ENCODE peak calls at places on chromosomes 16 and 17, in four cellular contexts. W is right atrium auricular region, G is body of pancreas, M is colonic mucosa. I is an unnamed sample. For H3K4me1, the result is how much of the 10 kb centered on the place peaks cover.

GRCh38 chr16:69840975-69841374 is 78.8 kb downstream of the WWP2 start:
- DNase-seq in W (no peak), G (peak), M (peak), I (no peak)

GRCh38 chr16:89101303-89102034 is 7.8 kb downstream of the ACSF3 start:
- DNase-seq in W (no peak), G (no peak), M (no peak), I (no peak)

GRCh38 chr17:34892864-34893263 is 68.4 kb downstream of the CCT6B start:
- DNase-seq in W (no peak), G (no peak), M (no peak), I (no peak)

GRCh38 chr17:74237321-74237720 is 23.9 kb downstream of the TTYH2 start:
- DNase-seq in W (no peak), G (no peak), M (no peak), I (no peak)

GRCh38 chr17:33202011-33202410 is 91.1 kb downstream of the ASIC2 start:
- DNase-seq in W (peak), G (peak), M (no peak), I (no peak)

GRCh38 chr17:74272731-74273201 is 1.3 kb upstream of the DNAI2 start:
- DNase-seq in W (peak), G (no peak), M (no peak), I (no peak)

GRCh38 chr16:10987361-10988163 is 43.2 kb downstream of the CLEC16A start:
- DNase-seq in W (no peak), G (no peak), M (no peak), I (no peak)

GRCh38 chr17:35534694-35535093 is 2.8 kb downstream of the SLFN12L start:
- DNase-seq in W (no peak), G (no peak), M (no peak), I (no peak)

GRCh38 chr17:39754958-39755549 is 17.3 kb downstream of the GRB7 start:
- DNase-seq in W (no peak), G (no peak), M (peak), I (no peak)

GRCh38 chr16:13113786-13114185 is 212.4 kb downstream of the SHISA9 start:
- DNase-seq in W (no peak), G (no peak), M (no peak), I (no peak)

GRCh38 chr16:17382949-17383348 is 87.8 kb downstream of the XYLT1 start:
- DNase-seq in W (no peak), G (no peak), M (no peak), I (no peak)

GRCh38 chr17:60102632-60103047 is 23.9 kb upstream of the HEATR6 start:
- DNase-seq in W (no peak), G (no peak), M (peak), I (peak)

GRCh38 chr17:17564323-17564722 is 27.2 kb downstream of the PEMT start:
- DNase-seq in W (no peak), G (no peak), M (no peak), I (no peak)

GRCh38 chr17:17567114-17567513 is 24.4 kb downstream of the PEMT start:
- DNase-seq in W (no peak), G (peak), M (no peak), I (no peak)

GRCh38 chr17:17567631-17568030 is 23.9 kb downstream of the PEMT start:
- DNase-seq in W (peak), G (peak), M (no peak), I (no peak)

GRCh38 chr17:17564896-17565295 is 26.6 kb downstream of the PEMT start:
- DNase-seq in W (no peak), G (no peak), M (no peak), I (no peak)

DNA sequence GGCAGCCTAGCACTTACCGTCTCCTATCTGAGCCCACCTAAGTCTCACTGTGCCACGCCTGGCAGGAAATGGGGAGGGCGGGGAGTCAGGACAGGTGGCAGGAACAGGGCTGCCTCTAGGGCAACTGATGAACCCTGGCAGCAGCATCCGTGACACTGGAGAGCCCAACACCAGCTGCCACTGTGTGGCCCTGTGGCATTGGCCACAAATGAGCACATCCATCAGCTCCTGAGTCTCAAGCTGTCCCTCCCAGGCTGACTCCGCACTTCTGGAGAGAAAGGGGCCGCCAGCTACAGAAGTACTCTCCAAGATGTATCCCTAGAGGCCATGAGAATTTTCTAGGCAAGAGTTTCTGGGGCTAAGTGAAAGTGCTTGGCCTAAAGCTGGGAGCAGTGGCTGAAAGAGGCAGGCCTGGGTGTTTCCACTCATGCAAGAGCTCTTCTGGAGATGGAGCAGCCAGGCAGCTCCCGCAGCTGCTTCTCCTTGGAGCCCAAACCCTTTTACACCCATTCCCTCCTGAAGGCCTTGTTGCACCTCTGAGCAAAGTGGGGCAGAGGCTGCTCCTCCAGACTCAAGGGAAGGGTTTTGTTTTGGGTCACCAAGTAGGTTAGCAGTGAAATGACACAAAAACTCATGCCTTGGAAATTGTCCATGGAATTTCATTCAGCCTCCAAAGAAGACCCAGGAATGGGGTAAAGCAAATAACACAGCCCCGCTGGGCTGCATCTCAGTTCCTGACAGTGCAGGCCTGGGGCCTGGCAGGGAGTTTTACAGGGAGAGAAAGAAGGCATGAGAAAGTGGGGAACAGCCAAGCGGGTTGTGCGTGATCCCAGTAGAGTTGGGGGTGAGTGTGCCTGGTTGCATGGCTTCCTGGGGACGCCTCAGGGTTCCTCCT is 25.8 kb downstream of the PEMT start:
- DNase-seq in W (peak), G (no peak), M (no peak), I (no peak)
- H3K27ac ChIP-seq in W (peak), G (no peak), M (no peak), I (peak)

DNA sequence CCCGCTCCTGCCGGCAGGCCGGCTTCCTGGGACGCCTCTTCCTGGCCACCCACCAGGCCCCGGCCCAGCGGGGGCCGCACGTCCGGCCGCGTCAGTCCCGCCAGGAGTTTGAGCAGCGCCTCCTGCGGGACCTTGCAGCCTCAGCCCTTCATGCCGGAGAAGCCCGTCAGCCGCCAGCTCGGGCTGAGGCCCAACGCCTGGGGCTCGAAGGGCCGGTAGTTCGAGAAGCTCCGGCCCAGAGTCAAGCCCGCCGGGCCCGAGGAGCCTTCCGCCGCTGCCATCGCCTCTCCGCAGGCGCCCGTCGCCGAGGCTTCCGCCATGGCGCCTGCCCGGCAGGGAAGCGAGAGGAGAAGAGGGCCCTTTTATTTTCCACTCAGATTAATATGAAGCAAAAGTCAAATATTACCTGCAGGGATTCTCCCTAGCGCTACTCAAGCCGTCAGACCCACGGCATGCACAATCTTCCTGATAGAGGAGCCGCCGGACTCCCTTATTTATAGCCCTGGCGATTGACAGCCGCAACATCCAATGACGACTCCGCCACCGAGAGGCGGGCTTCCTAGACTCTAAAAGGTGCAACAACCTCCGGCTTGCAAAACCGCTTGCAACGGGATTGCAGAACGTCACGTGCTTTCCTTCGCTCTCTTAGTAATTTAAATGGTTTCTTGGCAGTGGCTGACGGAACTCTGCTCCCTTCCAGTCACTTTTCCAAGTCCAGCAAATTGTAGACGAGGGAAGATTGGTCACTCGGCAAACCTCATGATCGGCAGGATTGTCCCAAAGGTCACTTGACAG is at the start of gene SEPHS2:
- DNase-seq in W (peak), G (peak), M (peak), I (no peak)
- TF ChIP-seq CTCF in W (peak), G (peak), M (peak), I (no peak)

GRCh38 chr17:50522766-50523165 is 9.8 kb upstream of the EPN3 start:
- DNase-seq in W (no peak), G (no peak), M (no peak), I (no peak)

GRCh38 chr17:50520483-50520882 is 12.1 kb upstream of the EPN3 start:
- DNase-seq in W (no peak), G (no peak), M (no peak), I (no peak)

GRCh38 chr17:50521517-50521916 is 11.0 kb upstream of the EPN3 start:
- DNase-seq in W (no peak), G (no peak), M (no peak), I (no peak)

GRCh38 chr17:50524838-50525237 is 7.7 kb upstream of the EPN3 start:
- DNase-seq in W (no peak), G (no peak), M (no peak), I (no peak)

GRCh38 chr17:50523208-50523607 is 9.3 kb upstream of the EPN3 start:
- DNase-seq in W (no peak), G (no peak), M (no peak), I (no peak)
- H3K4me1 ChIP-seq in W (under half), G (under half), M (under half), I (under half)

GRCh38 chr17:7851438-7852261 is 3.2 kb upstream of the TMEM88 start:
- DNase-seq in W (no peak), G (peak), M (peak), I (peak)
- H3K27ac ChIP-seq in W (no peak), G (peak), M (no peak), I (peak)